ENCODE peak calls at places on chromosomes 2 and 18, in six cellular contexts. N is H1, K is IMR-90, I is fibroblast of mammary gland, J is bronchial epithelial cell, L is left ventricle myocardium inferior. T is an unnamed sample.
A peak's percentile ranks its signal among the peaks of the same experiment; 100 is the strongest.

GRCh38 chr2:111198701-111199100 is 78.0 kb downstream of the BCL2L11 start:
- DNase-seq in I (no peak), K (no peak), N (peak; percentile 13), J (no peak), L (no peak), T (no peak)

GRCh38 chr2:45190481-45190880 is 181.2 kb upstream of the SIX2 start:
- DNase-seq in K (peak; percentile 69), L (no peak), N (no peak), I (peak; percentile 84), J (no peak), T (no peak)

GRCh38 chr2:9694661-9695060 is 63.9 kb upstream of the YWHAQ start:
- DNase-seq in L (no peak), K (no peak), N (no peak), J (no peak), I (no peak), T (no peak)

GRCh38 chr2:130336150-130336876 is 6.4 kb upstream of the IMP4 start:
- DNase-seq in N (peak; percentile 49), L (no peak), K (no peak), J (no peak), I (no peak), T (no peak)

GRCh38 chr2:218996937-218997336 is 3.7 kb upstream of the CRYBA2 start:
- DNase-seq in I (no peak), J (no peak), L (no peak), K (no peak), N (no peak), T (no peak)

GRCh38 chr2:221204699-221205098 is 367.4 kb downstream of the EPHA4 start:
- DNase-seq in I (no peak), L (no peak), K (no peak), J (no peak), N (no peak), T (no peak)

GRCh38 chr2:150466770-150467640 is 20.5 kb downstream of the RND3 start:
- DNase-seq in I (peak; percentile 87), N (no peak), J (peak; percentile 81), K (peak; percentile 86), L (no peak), T (no peak)

GRCh38 chr18:9973461-9973860 is 59.6 kb downstream of the VAPA start:
- DNase-seq in K (no peak), N (no peak), J (no peak), L (no peak), I (no peak), T (no peak)

GRCh38 chr18:6795307-6795706 is 65.8 kb downstream of the ARHGAP28 start:
- DNase-seq in K (peak; percentile 73), N (no peak), L (no peak), I (peak; percentile 23), J (no peak), T (no peak)

GRCh38 chr2:4140284-4140962 is 437.0 kb downstream of the DCDC2C start:
- DNase-seq in I (no peak), J (peak; percentile 1), L (no peak), K (no peak), N (no peak), T (no peak)

GRCh38 chr2:175579646-175580045 is 398.1 kb upstream of the ATP5MC3 start:
- DNase-seq in L (no peak), J (no peak), K (no peak), I (no peak), N (no peak), T (no peak)

GRCh38 chr2:28199995-28200394 is 192.7 kb upstream of the FOSL2 start:
- DNase-seq in J (peak; percentile 49), I (peak; percentile 20), N (no peak), K (peak; percentile 5), L (no peak), T (no peak)

GRCh38 chr2:17242813-17243485 is 275.3 kb downstream of the RAD51AP2 start:
- DNase-seq in I (no peak), L (no peak), K (no peak), N (no peak), J (no peak), T (no peak)

GRCh38 chr18:48293954-48294893 is 115.0 kb downstream of the ZBTB7C start:
- DNase-seq in N (peak; percentile 44), K (no peak), J (peak; percentile 47), I (no peak), L (no peak), T (no peak)

GRCh38 chr2:149741646-149742045 is 154.1 kb upstream of the MMADHC start:
- DNase-seq in N (no peak), K (peak; percentile 87), J (peak; percentile 81), I (peak; percentile 95), L (no peak), T (peak; percentile 84)

GRCh38 chr18:78768655-78769501 is 210.7 kb upstream of the SALL3 start:
- DNase-seq in K (no peak), J (no peak), L (no peak), I (no peak), N (no peak), T (no peak)

GRCh38 chr2:7671312-7671711 is 754.1 kb downstream of the RNF144A start:
- DNase-seq in L (peak; percentile 66), K (no peak), N (no peak), I (no peak), J (no peak), T (no peak)

GRCh38 chr2:202337133-202337532 is 39.0 kb upstream of the BMPR2 start:
- DNase-seq in K (no peak), L (no peak), I (no peak), N (no peak), J (no peak), T (no peak)

GRCh38 chr2:28365158-28365557 is 27.5 kb upstream of the FOSL2 start:
- DNase-seq in I (no peak), L (no peak), N (no peak), J (no peak), K (no peak), T (no peak)

GRCh38 chr2:169579044-169579443 is 5.1 kb upstream of the PPIG start:
- DNase-seq in L (no peak), K (no peak), N (no peak), I (no peak), J (no peak), T (no peak)

GRCh38 chr2:64114063-64114911 is 29.9 kb downstream of the PELI1 start:
- DNase-seq in L (no peak), I (peak; percentile 64), N (no peak), J (peak; percentile 88), K (peak; percentile 81), T (no peak)

GRCh38 chr18:40577255-40577654 is 1377.8 kb upstream of the PIK3C3 start:
- DNase-seq in L (no peak), K (peak; percentile 19), J (no peak), I (no peak), N (no peak), T (peak; percentile 7)
- TF ChIP-seq CTCF in L (no peak), K (no peak), J (no peak), I (no peak), N (no peak), T (no peak)

GRCh38 chr2:134181219-134181618 is 72.7 kb upstream of the MGAT5 start:
- DNase-seq in K (no peak), L (no peak), J (peak; percentile 95), I (no peak), N (no peak), T (no peak)
- TF ChIP-seq CTCF in K (no peak), L (no peak), J (peak; percentile 32), I (no peak), N (no peak), T (no peak)

GRCh38 chr2:240627736-240628506 is 2.6 kb downstream of the GPR35 start:
- DNase-seq in I (no peak), K (no peak), J (no peak), N (no peak), L (peak; percentile 0), T (no peak)
- TF ChIP-seq CTCF in I (no peak), K (no peak), J (no peak), N (no peak), L (no peak), T (no peak)

GRCh38 chr2:118492335-118492734 is 355.1 kb downstream of the EN1 start:
- DNase-seq in I (peak; percentile 71), N (no peak), J (peak; percentile 29), K (peak; percentile 37), L (no peak), T (no peak)
- TF ChIP-seq CTCF in I (peak; percentile 55), N (no peak), J (peak; percentile 14), K (peak; percentile 49), L (peak; percentile 12), T (no peak)

DNA sequence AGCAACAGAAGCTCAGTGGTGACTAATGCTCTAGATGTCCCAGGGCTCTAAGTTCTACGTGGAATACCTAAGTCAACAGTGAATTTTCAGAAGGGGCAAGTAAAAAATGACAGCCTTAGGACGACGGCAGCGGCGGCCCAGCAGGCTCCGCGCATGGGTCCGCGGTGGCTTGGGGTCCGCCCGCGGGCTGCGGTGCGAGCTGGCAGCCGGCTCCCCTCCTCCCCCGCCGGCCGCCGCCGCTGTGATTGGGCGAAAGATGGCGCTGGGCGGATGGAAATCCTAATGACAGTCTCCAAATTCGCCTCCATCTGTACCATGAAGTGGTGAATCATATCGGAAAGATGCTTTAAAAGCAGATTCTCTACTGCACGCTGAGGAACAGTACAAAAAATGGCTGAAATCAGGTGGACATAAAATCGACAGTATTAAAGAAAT is 74.7 kb downstream of the HNRNPLL start:
- DNase-seq in J (peak; percentile 43), N (peak; percentile 79), I (peak; percentile 81), K (peak; percentile 69), L (peak; percentile 40), T (no peak)
- TF ChIP-seq CTCF in J (no peak), N (no peak), I (no peak), K (no peak), L (peak; percentile 8), T (no peak)

DNA sequence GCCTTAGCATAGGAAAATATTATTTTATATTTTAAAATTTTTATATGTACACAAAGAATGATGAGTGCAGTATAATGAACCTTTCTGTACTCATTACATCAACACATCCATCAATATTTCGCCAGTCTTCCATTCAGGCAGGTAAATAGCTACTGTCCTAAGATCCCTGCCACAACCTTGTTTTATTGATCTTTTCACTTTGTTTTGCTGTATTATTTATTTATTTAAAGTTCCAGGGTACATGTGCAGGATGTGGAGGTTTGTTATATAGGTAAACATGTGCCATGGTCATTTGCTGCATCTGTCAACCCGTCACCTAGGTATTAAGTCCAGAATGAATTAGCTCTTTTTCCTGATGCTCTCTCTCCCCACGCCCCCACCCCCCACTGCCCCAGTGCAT is 64.6 kb downstream of the INHBB start:
- DNase-seq in I (no peak), J (no peak), L (no peak), K (no peak), N (no peak), T (no peak)
- TF ChIP-seq CTCF in I (no peak), J (no peak), L (no peak), K (no peak), N (no peak), T (no peak)

DNA sequence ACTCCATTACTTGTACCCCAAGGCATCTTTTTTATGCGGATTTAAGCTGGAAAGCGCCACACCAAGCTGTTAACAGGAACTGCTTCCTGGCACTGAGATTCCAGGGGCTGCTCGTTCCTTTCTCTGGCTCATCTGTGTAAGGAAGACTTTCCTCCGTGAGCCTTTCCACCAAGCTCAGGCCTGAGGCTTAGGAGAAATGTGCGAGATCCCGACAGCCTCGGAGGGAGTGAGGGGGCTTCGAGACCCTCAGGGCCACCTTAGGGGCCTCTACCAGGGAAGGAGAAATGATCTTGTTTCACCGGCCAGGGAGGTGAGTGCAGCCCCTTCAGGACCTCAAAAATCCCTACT is 17.1 kb downstream of the B3GNT7 start:
- DNase-seq in L (no peak), N (no peak), I (no peak), K (no peak), J (no peak), T (no peak)
- TF ChIP-seq CTCF in L (no peak), N (no peak), I (no peak), K (no peak), J (no peak), T (no peak)